ENCODE peak calls at places on chromosome 2, in seven cellular contexts. D is A549, P is SK-N-SH, F is K562, Q is HCT116, T is IMR-90, J is HepG2. U is an unnamed sample.

GRCh38 chr2:6556755-6557154 is 309.0 kb downstream of the CMPK2 start:
- DNase-seq in D (no peak), P (no peak), F (no peak), Q (peak; percentile 79), T (peak; percentile 71), J (peak; percentile 4), U (no peak)

GRCh38 chr2:228522276-228522675 is 340.8 kb upstream of the SPHKAP start:
- DNase-seq in D (no peak), P (no peak), F (no peak), Q (no peak), T (peak; percentile 1), J (no peak), U (no peak)

GRCh38 chr2:23367760-23368159 is 17.2 kb upstream of the KLHL29 start:
- DNase-seq in D (no peak), P (no peak), F (no peak), Q (no peak), T (peak; percentile 66), J (no peak), U (no peak)

GRCh38 chr2:74768401-74768914 is 65.5 kb upstream of the HK2 start:
- DNase-seq in D (no peak), P (no peak), F (no peak), Q (no peak), T (peak; percentile 68), J (no peak), U (no peak)

GRCh38 chr2:47737191-47737975 is 45.6 kb upstream of the MSH6 start:
- DNase-seq in D (no peak), P (no peak), F (no peak), Q (no peak), T (no peak), J (no peak), U (no peak)

GRCh38 chr2:197256021-197256420 is 54.6 kb downstream of the ANKRD44 start:
- DNase-seq in D (no peak), P (no peak), F (no peak), Q (no peak), T (no peak), J (no peak), U (no peak)

GRCh38 chr2:189579585-189579984 is 1.0 kb downstream of the SLC40A1 start:
- DNase-seq in D (no peak), P (no peak), F (no peak), Q (no peak), T (peak; percentile 20), J (no peak), U (no peak)

GRCh38 chr2:30273574-30273929 is 42.2 kb downstream of the LBH start:
- DNase-seq in D (peak; percentile 40), P (no peak), F (no peak), Q (no peak), T (no peak), J (no peak), U (no peak)

GRCh38 chr2:12811916-12812315 is 95.2 kb downstream of the TRIB2 start:
- DNase-seq in D (no peak), P (no peak), F (no peak), Q (no peak), T (no peak), J (no peak), U (no peak)

GRCh38 chr2:68714866-68715265 is 19.7 kb upstream of the ARHGAP25 start:
- DNase-seq in D (no peak), P (no peak), F (no peak), Q (no peak), T (no peak), J (no peak), U (no peak)

GRCh38 chr2:138724296-138724695 is 55.9 kb downstream of the NXPH2 start:
- DNase-seq in D (no peak), P (no peak), F (no peak), Q (no peak), T (no peak), J (peak; percentile 41), U (no peak)

GRCh38 chr2:235529621-235530020 is 35.8 kb downstream of the AGAP1 start:
- DNase-seq in D (no peak), P (no peak), F (no peak), Q (no peak), T (no peak), J (no peak), U (no peak)

GRCh38 chr2:217331577-217332139 is 471.8 kb upstream of the TNP1 start:
- DNase-seq in D (peak; percentile 19), P (no peak), F (no peak), Q (no peak), T (peak; percentile 82), J (peak; percentile 99), U (peak; percentile 15)

GRCh38 chr2:660477-661214 is 16.6 kb downstream of the TMEM18 start:
- DNase-seq in D (no peak), P (no peak), F (no peak), Q (no peak), T (no peak), J (no peak), U (peak; percentile 43)

GRCh38 chr2:103963331-103963730 is 890.6 kb upstream of the POU3F3 start:
- DNase-seq in D (no peak), P (no peak), F (no peak), Q (no peak), T (no peak), J (peak; percentile 5), U (no peak)

GRCh38 chr2:3187467-3187866 is 190.2 kb downstream of the EIPR1 start:
- DNase-seq in D (no peak), P (no peak), F (no peak), Q (no peak), T (no peak), J (no peak), U (no peak)

GRCh38 chr2:20188201-20188600 is 36.7 kb downstream of the SDC1 start:
- DNase-seq in D (no peak), P (no peak), F (no peak), Q (no peak), T (no peak), J (no peak), U (no peak)

GRCh38 chr2:205273627-205274026 is 408.7 kb upstream of the NRP2 start:
- DNase-seq in D (peak; percentile 3), P (peak; percentile 7), F (no peak), Q (no peak), T (no peak), J (peak; percentile 84), U (no peak)

GRCh38 chr2:40032650-40033319 is 253.7 kb upstream of the THUMPD2 start:
- DNase-seq in D (no peak), P (no peak), F (no peak), Q (no peak), T (peak; percentile 92), J (no peak), U (no peak)

GRCh38 chr2:122519366-122519765 is 763.9 kb downstream of the TSN start:
- DNase-seq in D (no peak), P (no peak), F (no peak), Q (no peak), T (no peak), J (peak; percentile 6), U (no peak)

GRCh38 chr2:51813245-51813644 is 781.3 kb upstream of the NRXN1 start:
- DNase-seq in D (no peak), P (no peak), F (no peak), Q (peak; percentile 3), T (peak; percentile 86), J (no peak), U (no peak)

GRCh38 chr2:29920130-29920577 is 1.2 kb downstream of the ALK start:
- DNase-seq in D (peak; percentile 16), P (no peak), F (peak; percentile 65), Q (no peak), T (no peak), J (no peak), U (no peak)

GRCh38 chr2:47509250-47509649 is 106.3 kb downstream of the MSH2 start:
- DNase-seq in D (no peak), P (no peak), F (no peak), Q (no peak), T (no peak), J (no peak), U (no peak)

GRCh38 chr2:20509301-20509765 is 62.5 kb downstream of the RHOB start:
- DNase-seq in D (no peak), P (no peak), F (no peak), Q (no peak), T (no peak), J (no peak), U (no peak)

GRCh38 chr2:36387258-36387916 is 31.8 kb downstream of the CRIM1 start:
- DNase-seq in D (no peak), P (no peak), F (no peak), Q (no peak), T (no peak), J (no peak), U (no peak)

GRCh38 chr2:181104512-181105121 is 124.2 kb downstream of the UBE2E3 start:
- DNase-seq in D (peak; percentile 9), P (peak; percentile 20), F (no peak), Q (peak; percentile 51), T (peak; percentile 76), J (peak; percentile 34), U (no peak)
- TF ChIP-seq RAD21 in D (peak; percentile 85), P (peak; percentile 89), F (peak; percentile 61), Q (peak; percentile 92), T (peak; percentile 86), J (peak; percentile 52), U (peak; percentile 87)

GRCh38 chr2:231223001-231223375 is 24.6 kb downstream of the ARMC9 start:
- DNase-seq in D (no peak), P (no peak), F (no peak), Q (no peak), T (no peak), J (no peak), U (no peak)

GRCh38 chr2:231228974-231229373 is 30.5 kb downstream of the ARMC9 start:
- DNase-seq in D (no peak), P (peak; percentile 48), F (no peak), Q (no peak), T (no peak), J (no peak), U (no peak)

GRCh38 chr2:231228223-231228622 is 29.8 kb downstream of the ARMC9 start:
- DNase-seq in D (no peak), P (no peak), F (no peak), Q (no peak), T (no peak), J (no peak), U (no peak)

GRCh38 chr2:231223458-231223970 is 25.1 kb downstream of the ARMC9 start:
- DNase-seq in D (no peak), P (no peak), F (no peak), Q (no peak), T (peak; percentile 60), J (no peak), U (no peak)

GRCh38 chr2:231227309-231228162 is 29.1 kb downstream of the ARMC9 start:
- DNase-seq in D (peak; percentile 92), P (peak; percentile 85), F (peak; percentile 74), Q (peak; percentile 56), T (peak; percentile 79), J (peak; percentile 84), U (no peak)
- TF ChIP-seq RAD21 in D (peak; percentile 88), P (peak; percentile 94), F (peak; percentile 79), Q (peak; percentile 92), T (peak; percentile 87), J (peak; percentile 92), U (peak; percentile 95)

DNA sequence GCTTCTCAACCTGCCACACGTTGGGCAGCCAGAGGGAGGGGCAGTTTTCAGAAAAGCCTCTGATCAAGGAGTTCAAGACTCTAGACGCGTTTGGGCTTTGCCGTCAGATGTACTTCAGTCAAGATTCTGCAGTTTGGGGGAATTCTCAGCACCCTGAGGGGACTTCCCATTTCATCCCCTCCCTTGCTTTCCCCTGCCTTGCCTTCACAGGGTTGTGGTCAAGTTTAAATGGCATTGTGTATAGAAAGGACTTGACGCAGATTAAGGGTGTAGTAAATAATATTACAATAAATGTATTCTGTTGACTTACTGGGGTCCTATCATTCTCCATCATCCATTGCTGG is 198.3 kb upstream of the NABP1 start:
- DNase-seq in D (no peak), P (no peak), F (no peak), Q (no peak), T (no peak), J (no peak), U (no peak)
- TF ChIP-seq RAD21 in D (no peak), P (no peak), F (no peak), Q (no peak), T (no peak), J (no peak), U (no peak)

GRCh38 chr2:177455187-177455586 is 62.6 kb downstream of the AGPS start:
- DNase-seq in D (no peak), P (no peak), F (no peak), Q (no peak), T (no peak), J (peak; percentile 32), U (no peak)
- TF ChIP-seq RAD21 in D (no peak), P (no peak), F (no peak), Q (no peak), T (no peak), J (no peak), U (no peak)